ENCODE peak calls at places on chromosomes 11 and 22, in nine cellular contexts. J, O, I, B, E, V, H, K and Y are unnamed samples. For H3K4me1, the result is how much of the 10 kb centered on the place peaks cover.

GRCh38 chr22:29635734-29636357 is 32.4 kb downstream of the NF2 start:
- DNase-seq in J (peak), O (no peak), I (no peak), B (no peak), E (peak), V (peak), H (no peak), K (no peak), Y (no peak)

GRCh38 chr11:103013426-103013825 is 57.9 kb upstream of the MMP13 start:
- DNase-seq in J (no peak), O (no peak), I (no peak), B (no peak), E (peak), V (no peak), H (no peak), K (no peak), Y (no peak)

GRCh38 chr11:61369372-61370348 is 7.5 kb downstream of the TMEM138 start:
- DNase-seq in J (no peak), O (peak), I (no peak), B (peak), E (peak), V (peak), H (no peak), K (peak), Y (no peak)

GRCh38 chr11:113550179-113550578 is 75.0 kb upstream of the DRD2 start:
- DNase-seq in J (no peak), O (no peak), I (no peak), B (no peak), E (no peak), V (no peak), H (no peak), K (no peak), Y (no peak)

GRCh38 chr11:45803981-45804805 is 756 bp upstream of the SLC35C1 start:
- DNase-seq in J (peak), O (peak), I (peak), B (peak), E (peak), V (peak), H (peak), K (peak), Y (peak)

GRCh38 chr11:96524475-96524874 is 134.7 kb downstream of the JRKL start:
- DNase-seq in J (no peak), O (no peak), I (no peak), B (no peak), E (peak), V (no peak), H (no peak), K (no peak), Y (no peak)

GRCh38 chr11:100774859-100775258 is 87.8 kb downstream of the ARHGAP42 start:
- DNase-seq in J (no peak), O (no peak), I (no peak), B (no peak), E (no peak), V (no peak), H (no peak), K (no peak), Y (no peak)

GRCh38 chr11:118219696-118220095 is 5.1 kb downstream of the JAML start:
- DNase-seq in J (no peak), O (no peak), I (no peak), B (no peak), E (no peak), V (no peak), H (no peak), K (no peak), Y (no peak)

GRCh38 chr11:70699294-70700221 is 301.2 kb downstream of the CTTN start:
- DNase-seq in J (no peak), O (no peak), I (peak), B (no peak), E (no peak), V (no peak), H (no peak), K (no peak), Y (no peak)

GRCh38 chr11:2277933-2278523 is 7.6 kb upstream of the ASCL2 start:
- DNase-seq in J (no peak), O (no peak), I (peak), B (no peak), E (no peak), V (no peak), H (no peak), K (peak), Y (no peak)

GRCh38 chr22:30923168-30923900 is 45.2 kb downstream of the MORC2 start:
- DNase-seq in J (no peak), O (no peak), I (no peak), B (no peak), E (no peak), V (no peak), H (no peak), K (peak), Y (no peak)

DNA sequence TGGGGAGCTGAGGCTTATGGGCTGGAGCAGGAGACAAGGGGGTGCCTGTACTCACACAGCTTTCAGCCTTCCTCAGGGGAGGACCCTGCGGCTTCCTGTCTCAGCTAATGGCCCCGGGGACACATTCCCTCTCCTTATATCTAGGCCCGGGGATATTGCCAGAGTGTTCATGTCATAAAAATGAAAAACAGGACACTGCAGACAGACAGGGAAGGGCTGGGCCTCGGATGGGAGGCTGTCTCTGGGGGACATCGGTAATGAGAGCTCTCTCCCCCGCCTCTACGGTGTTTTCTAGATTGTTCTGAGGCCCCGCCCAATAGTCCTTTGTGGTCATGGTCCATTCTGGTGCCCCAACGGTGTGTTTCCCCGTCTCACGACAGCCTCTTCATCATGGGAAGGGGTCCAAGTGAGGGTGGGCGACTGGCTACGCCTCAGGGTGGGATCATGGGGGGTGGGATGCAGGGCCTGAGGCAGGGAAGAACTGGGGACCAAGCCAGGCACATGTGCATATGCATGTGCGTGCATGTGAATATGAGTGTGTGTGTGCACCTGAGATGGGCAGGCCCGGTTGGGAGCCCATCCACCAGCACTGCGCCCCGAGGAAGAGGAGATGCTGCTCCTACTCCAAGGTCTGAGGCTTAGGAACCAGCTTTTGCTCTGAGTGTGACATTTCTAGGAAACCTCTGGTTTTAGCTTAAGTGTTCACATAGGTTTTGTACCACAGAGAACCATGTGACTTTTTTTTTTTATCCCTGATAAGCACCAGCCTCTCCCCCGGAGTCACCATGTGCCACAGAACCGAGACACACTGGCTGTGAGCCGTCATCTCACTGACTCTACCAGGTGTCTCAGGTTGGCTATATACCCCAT is 5.3 kb downstream of the ARVCF start:
- DNase-seq in J (no peak), O (peak), I (no peak), B (no peak), E (no peak), V (no peak), H (no peak), K (no peak), Y (no peak)
- H3K4me1 ChIP-seq in J (under half), O (under half), I (under half), B (under half), E (under half), V (under half), H (under half), K (under half), Y (under half)

DNA sequence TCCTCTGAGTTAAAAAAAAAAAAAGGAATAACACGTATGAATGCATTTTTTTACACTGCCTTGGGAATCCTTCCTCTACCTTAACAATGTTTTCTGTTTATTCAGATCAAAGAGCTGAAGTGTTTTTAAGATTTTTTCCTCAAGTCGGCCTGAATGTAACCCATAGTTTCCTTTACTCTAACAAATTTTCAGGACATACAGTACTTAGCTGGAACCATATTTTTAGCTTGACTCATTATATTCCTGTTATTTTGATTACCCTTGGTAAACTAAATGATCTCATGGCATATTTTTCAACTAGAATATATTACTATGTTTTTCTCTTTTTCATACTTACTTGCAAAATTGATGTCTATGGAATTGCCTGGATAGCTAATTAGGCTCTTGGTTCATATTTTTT is 26.0 kb upstream of the RAB30 start:
- DNase-seq in J (no peak), O (no peak), I (no peak), B (no peak), E (peak), V (no peak), H (no peak), K (no peak), Y (no peak)
- H3K4me3 ChIP-seq in J (no peak), O (no peak), I (no peak), B (no peak), E (no peak), V (no peak), H (no peak), K (no peak), Y (no peak)

GRCh38 chr11:66073669-66074068 is 3.6 kb downstream of the PACS1 start:
- DNase-seq in J (no peak), O (no peak), I (no peak), B (no peak), E (no peak), V (no peak), H (no peak), K (no peak), Y (no peak)

GRCh38 chr11:66072518-66072917 is 2.4 kb downstream of the PACS1 start:
- DNase-seq in J (no peak), O (no peak), I (no peak), B (no peak), E (no peak), V (no peak), H (no peak), K (no peak), Y (no peak)

GRCh38 chr11:66080055-66080817 is 10.2 kb downstream of the PACS1 start:
- DNase-seq in J (peak), O (peak), I (no peak), B (peak), E (peak), V (peak), H (no peak), K (no peak), Y (peak)

GRCh38 chr11:66075273-66075672 is 5.2 kb downstream of the PACS1 start:
- DNase-seq in J (no peak), O (no peak), I (no peak), B (no peak), E (no peak), V (no peak), H (no peak), K (no peak), Y (no peak)

GRCh38 chr11:66076561-66076960 is 6.5 kb downstream of the PACS1 start:
- DNase-seq in J (no peak), O (no peak), I (no peak), B (no peak), E (no peak), V (no peak), H (no peak), K (no peak), Y (no peak)
- H3K4me1 ChIP-seq in J (half or more), O (under half), I (under half), B (under half), E (under half), V (under half), H (under half), K (under half), Y (half or more)

GRCh38 chr22:41574847-41575381 is 14.1 kb downstream of the CSDC2 start:
- DNase-seq in J (no peak), O (peak), I (peak), B (peak), E (peak), V (peak), H (no peak), K (peak), Y (no peak)
- H3K4me3 ChIP-seq in J (no peak), O (no peak), I (no peak), B (no peak), E (no peak), V (no peak), H (no peak), K (no peak), Y (no peak)